ENCODE peak calls at places on chromosomes 2 and 18, in four cellular contexts. J, Q, R and Y are unnamed samples.

GRCh38 chr2:71615769-71616730 is 162.7 kb downstream of the DYSF start:
- DNase-seq in J (no peak), Q (no peak), R (no peak), Y (no peak)

GRCh38 chr18:21242141-21243040 is at the start of gene GREB1L:
- DNase-seq in J (no peak), Q (peak; percentile 85), R (peak; percentile 61), Y (peak; percentile 70)

GRCh38 chr2:178273787-178274360 is 79.6 kb downstream of the OSBPL6 start:
- DNase-seq in J (no peak), Q (no peak), R (no peak), Y (no peak)

GRCh38 chr2:191540681-191541080 is 137.3 kb upstream of the NABP1 start:
- DNase-seq in J (no peak), Q (no peak), R (no peak), Y (no peak)

GRCh38 chr2:176035013-176035691 is 33.1 kb upstream of the LNPK start:
- DNase-seq in J (no peak), Q (no peak), R (no peak), Y (no peak)

GRCh38 chr18:10072659-10073309 is 159.0 kb downstream of the VAPA start:
- DNase-seq in J (no peak), Q (no peak), R (no peak), Y (no peak)

GRCh38 chr2:179059026-179059680 is 9.2 kb upstream of the CCDC141 start:
- DNase-seq in J (no peak), Q (no peak), R (no peak), Y (peak; percentile 17)

GRCh38 chr2:152336854-152337510 is 2.0 kb downstream of the FMNL2 start:
- DNase-seq in J (no peak), Q (peak; percentile 16), R (no peak), Y (peak; percentile 8)

GRCh38 chr2:28855977-28856376 is 14.1 kb downstream of the TRMT61B start:
- DNase-seq in J (no peak), Q (no peak), R (no peak), Y (no peak)

GRCh38 chr2:200040251-200040650 is 84.9 kb downstream of the MAIP1 start:
- DNase-seq in J (no peak), Q (no peak), R (no peak), Y (no peak)

GRCh38 chr2:188307850-188308283 is 16.2 kb downstream of the GULP1 start:
- DNase-seq in J (no peak), Q (no peak), R (no peak), Y (no peak)

GRCh38 chr18:56162316-56162715 is 476.1 kb downstream of the TXNL1 start:
- DNase-seq in J (no peak), Q (no peak), R (no peak), Y (no peak)

GRCh38 chr2:74261204-74261864 is 62.9 kb downstream of the MTHFD2 start:
- DNase-seq in J (no peak), Q (peak; percentile 64), R (peak; percentile 33), Y (no peak)

GRCh38 chr2:45067859-45068642 is 58.8 kb upstream of the SIX2 start:
- DNase-seq in J (no peak), Q (no peak), R (no peak), Y (no peak)

GRCh38 chr18:13137939-13138821 is 80.4 kb upstream of the LDLRAD4 start:
- DNase-seq in J (peak; percentile 64), Q (peak; percentile 72), R (peak; percentile 44), Y (peak; percentile 92)

GRCh38 chr2:191249131-191249813 is 4.1 kb downstream of the MYO1B start:
- DNase-seq in J (no peak), Q (no peak), R (no peak), Y (no peak)

GRCh38 chr2:63195310-63195709 is 144.7 kb downstream of the OTX1 start:
- DNase-seq in J (no peak), Q (no peak), R (no peak), Y (no peak)

GRCh38 chr2:146987996-146988395 is 856.8 kb upstream of the ACVR2A start:
- DNase-seq in J (no peak), Q (no peak), R (no peak), Y (no peak)

GRCh38 chr2:144403940-144404339 is 116.0 kb downstream of the ZEB2 start:
- DNase-seq in J (no peak), Q (no peak), R (peak; percentile 76), Y (no peak)

GRCh38 chr2:32990556-32990955 is 43.8 kb downstream of the LTBP1 start:
- DNase-seq in J (no peak), Q (no peak), R (no peak), Y (no peak)

GRCh38 chr2:15385184-15385583 is 175.9 kb downstream of the NBAS start:
- DNase-seq in J (no peak), Q (no peak), R (no peak), Y (no peak)

GRCh38 chr2:198004921-198005829 is 200.8 kb downstream of the PLCL1 start:
- DNase-seq in J (no peak), Q (no peak), R (peak; percentile 22), Y (peak; percentile 42)

GRCh38 chr2:208062113-208062512 is 36.8 kb upstream of the PLEKHM3 start:
- DNase-seq in J (no peak), Q (peak; percentile 36), R (no peak), Y (no peak)
- TF ChIP-seq CTCF in J (peak; percentile 15), Q (peak; percentile 35), R (peak; percentile 36), Y (no peak)

DNA sequence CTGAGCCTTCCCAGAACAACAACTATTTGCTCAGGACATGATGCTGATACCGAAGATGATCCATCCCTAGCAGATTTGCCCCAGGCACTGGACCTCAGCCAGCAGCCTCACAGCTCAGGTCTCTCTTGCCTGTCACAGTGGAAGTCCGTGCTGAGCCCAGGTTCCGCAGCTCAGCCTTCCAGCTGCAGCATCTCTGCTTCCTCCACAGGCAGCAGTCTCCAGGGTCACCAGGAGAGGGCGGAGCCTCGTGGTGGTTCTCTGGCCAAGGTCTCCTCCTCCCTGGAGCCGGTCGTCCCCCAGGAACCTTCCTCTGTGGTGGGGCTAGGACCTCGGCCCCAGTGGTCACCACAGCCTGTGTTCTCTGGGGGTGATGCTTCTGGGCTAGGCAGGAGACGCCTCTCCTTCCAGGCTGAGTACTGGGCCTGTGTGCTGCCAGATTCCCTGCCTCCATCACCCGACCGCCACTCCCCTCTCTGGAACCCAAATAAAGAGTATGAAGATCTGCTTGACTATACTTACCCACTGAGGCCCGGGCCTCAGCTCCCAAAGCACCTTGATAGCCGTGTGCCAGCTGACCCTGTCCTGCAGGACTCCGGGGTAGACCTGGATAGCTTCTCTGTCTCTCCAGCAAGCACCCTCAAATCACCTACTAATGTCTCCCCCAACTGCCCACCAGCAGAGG is 15.4 kb downstream of the CEP68 start:
- DNase-seq in J (no peak), Q (no peak), R (no peak), Y (no peak)
- TF ChIP-seq CTCF in J (no peak), Q (no peak), R (peak; percentile 47), Y (no peak)

DNA sequence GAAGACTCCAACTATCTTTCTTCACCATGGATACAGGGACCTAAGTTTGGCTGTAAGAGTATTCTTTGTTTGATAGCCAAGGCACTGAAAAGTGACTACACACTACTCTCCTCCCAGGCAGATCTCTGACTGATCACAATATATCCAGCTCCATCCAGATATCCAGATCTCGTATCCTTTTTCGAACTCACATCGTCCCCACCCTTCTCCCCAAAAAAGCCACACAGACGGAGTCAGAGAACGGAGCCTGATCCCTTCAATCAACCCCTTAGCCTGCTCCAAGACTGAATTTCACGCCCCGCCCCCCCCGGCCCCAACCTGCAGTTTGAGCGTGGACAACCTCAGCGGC is 533 bp downstream of the DHX57 start:
- DNase-seq in J (no peak), Q (no peak), R (no peak), Y (peak; percentile 4)
- TF ChIP-seq CTCF in J (no peak), Q (no peak), R (no peak), Y (no peak)

DNA sequence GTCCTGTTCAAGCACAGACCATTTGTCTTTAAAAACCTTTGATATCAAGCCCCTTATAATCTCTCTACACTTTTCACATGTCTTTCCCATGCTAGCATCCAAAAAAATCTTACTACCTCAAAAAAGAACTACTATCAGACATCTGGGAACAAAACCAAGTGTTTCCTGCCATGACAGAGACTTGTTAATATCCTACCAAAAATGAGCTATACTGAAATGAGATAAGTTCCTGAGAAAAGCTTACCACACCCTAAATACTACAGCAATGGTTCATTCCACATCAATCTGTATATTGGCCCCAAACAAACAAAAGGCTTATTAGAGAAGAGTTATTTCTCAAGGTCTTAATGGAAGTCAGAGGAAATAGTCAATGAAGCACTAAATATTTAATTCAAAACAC is 230.1 kb downstream of the DYM start:
- DNase-seq in J (no peak), Q (no peak), R (no peak), Y (no peak)
- TF ChIP-seq CTCF in J (no peak), Q (no peak), R (no peak), Y (no peak)